ENCODE peak calls at places on chromosomes 3 and 15, in ten cellular contexts. Q is gastrocnemius medialis, U is breast epithelium, I is prostate gland, L is cardiac muscle cell, M is RWPE1, D is tibial artery, N is heart left ventricle, W is Panc1, Z is H9. Y is an unnamed sample.
A peak's percentile ranks its signal among the peaks of the same experiment; 100 is the strongest.

GRCh38 chr15:89825264-89825940 is 10.8 kb upstream of the ANPEP start:
- DNase-seq in Q (no peak), U (no peak), I (no peak), L (no peak), M (no peak), D (no peak), N (no peak), W (no peak), Z (no peak), Y (no peak)

GRCh38 chr3:174949523-174949922 is 90.4 kb downstream of the NAALADL2 start:
- DNase-seq in Q (no peak), U (no peak), I (no peak), L (no peak), M (peak; percentile 8), D (no peak), N (no peak), W (no peak), Z (no peak), Y (peak; percentile 78)

GRCh38 chr15:66955871-66956585 is 109.4 kb upstream of the SMAD3 start:
- DNase-seq in Q (no peak), U (no peak), I (no peak), L (no peak), M (peak; percentile 91), D (peak; percentile 34), N (no peak), W (no peak), Z (no peak), Y (no peak)

GRCh38 chr3:57393957-57394356 is 101.5 kb upstream of the ASB14 start:
- DNase-seq in Q (no peak), U (no peak), I (no peak), L (no peak), M (no peak), D (no peak), N (no peak), W (no peak), Z (no peak), Y (no peak)

GRCh38 chr15:93497256-93497655 is 408.2 kb upstream of the RGMA start:
- DNase-seq in Q (no peak), U (no peak), I (no peak), L (no peak), M (peak; percentile 69), D (no peak), N (no peak), W (no peak), Z (no peak), Y (no peak)

GRCh38 chr3:11522953-11523792 is 120.5 kb downstream of the VGLL4 start:
- DNase-seq in Q (no peak), U (no peak), I (no peak), L (no peak), M (peak; percentile 49), D (peak; percentile 76), N (peak; percentile 12), W (no peak), Z (no peak), Y (no peak)

GRCh38 chr3:41117398-41117870 is 81.9 kb upstream of the CTNNB1 start:
- DNase-seq in Q (peak; percentile 59), U (peak; percentile 95), I (peak; percentile 35), L (peak; percentile 64), M (peak; percentile 79), D (peak; percentile 90), N (peak; percentile 90), W (no peak), Z (no peak), Y (peak; percentile 91)

GRCh38 chr15:88834211-88834812 is 31.1 kb downstream of the ACAN start:
- DNase-seq in Q (no peak), U (no peak), I (no peak), L (peak; percentile 65), M (peak; percentile 33), D (peak; percentile 83), N (peak; percentile 26), W (no peak), Z (peak; percentile 72), Y (no peak)

GRCh38 chr3:126380011-126380768 is 14.5 kb upstream of the CFAP100 start:
- DNase-seq in Q (no peak), U (no peak), I (no peak), L (no peak), M (no peak), D (peak; percentile 51), N (no peak), W (no peak), Z (no peak), Y (no peak)

GRCh38 chr3:44130249-44130648 is 111.4 kb upstream of the TOPAZ1 start:
- DNase-seq in Q (no peak), U (no peak), I (no peak), L (no peak), M (no peak), D (no peak), N (no peak), W (no peak), Z (no peak), Y (no peak)

GRCh38 chr3:82053236-82053635 is 291.8 kb upstream of the GBE1 start:
- DNase-seq in Q (no peak), U (no peak), I (no peak), L (no peak), M (no peak), D (no peak), N (no peak), W (no peak), Z (no peak), Y (no peak)

GRCh38 chr3:121477589-121477988 is 68.2 kb downstream of the POLQ start:
- DNase-seq in Q (no peak), U (no peak), I (no peak), L (no peak), M (no peak), D (no peak), N (no peak), W (no peak), Z (no peak), Y (peak; percentile 22)

DNA sequence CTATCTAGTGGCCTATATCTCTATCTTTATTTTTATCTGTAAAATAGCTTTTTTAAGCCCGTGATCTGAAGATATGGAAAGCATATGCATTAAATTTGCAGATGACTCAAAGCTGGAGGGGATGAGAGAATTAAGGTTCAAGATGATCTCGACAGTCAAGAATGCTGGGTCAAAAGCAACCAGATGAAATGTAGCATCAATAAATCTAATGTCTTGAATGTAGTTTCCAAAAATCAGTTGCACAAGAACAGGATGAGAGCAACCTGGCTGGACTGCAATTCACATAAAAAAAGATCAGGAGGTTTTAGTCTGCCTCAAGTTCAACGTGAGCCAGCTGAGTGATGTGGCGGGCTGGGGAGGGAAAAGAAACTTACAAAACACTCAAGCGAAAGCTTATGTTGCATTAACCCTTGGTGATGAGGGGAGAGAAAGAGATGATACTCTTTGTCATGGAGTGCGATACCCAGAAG is 221.3 kb upstream of the TLE3 start:
- DNase-seq in Q (no peak), U (peak; percentile 18), I (peak; percentile 48), L (no peak), M (peak; percentile 14), D (no peak), N (no peak), W (no peak), Z (no peak), Y (peak; percentile 19)
- H3K27ac ChIP-seq in Q (no peak overlapping the region), U (no peak overlapping the region), I (peak overlapping the region; percentile 24), L (no peak overlapping the region), M (peak overlapping the region; percentile 58), D (no peak overlapping the region), N (no peak overlapping the region), W (no peak overlapping the region), Z (no peak overlapping the region), Y (no peak overlapping the region)

GRCh38 chr3:188391597-188391996 is 237.6 kb downstream of the LPP start:
- DNase-seq in Q (no peak), U (no peak), I (no peak), L (no peak), M (no peak), D (no peak), N (no peak), W (no peak), Z (no peak), Y (no peak)
- H3K27ac ChIP-seq in Q (no peak overlapping the region), U (peak overlapping the region; percentile 85), I (no peak overlapping the region), L (no peak overlapping the region), M (no peak overlapping the region), D (peak overlapping the region; percentile 60), N (no peak overlapping the region), W (no peak overlapping the region), Z (no peak overlapping the region), Y (no peak overlapping the region)

DNA sequence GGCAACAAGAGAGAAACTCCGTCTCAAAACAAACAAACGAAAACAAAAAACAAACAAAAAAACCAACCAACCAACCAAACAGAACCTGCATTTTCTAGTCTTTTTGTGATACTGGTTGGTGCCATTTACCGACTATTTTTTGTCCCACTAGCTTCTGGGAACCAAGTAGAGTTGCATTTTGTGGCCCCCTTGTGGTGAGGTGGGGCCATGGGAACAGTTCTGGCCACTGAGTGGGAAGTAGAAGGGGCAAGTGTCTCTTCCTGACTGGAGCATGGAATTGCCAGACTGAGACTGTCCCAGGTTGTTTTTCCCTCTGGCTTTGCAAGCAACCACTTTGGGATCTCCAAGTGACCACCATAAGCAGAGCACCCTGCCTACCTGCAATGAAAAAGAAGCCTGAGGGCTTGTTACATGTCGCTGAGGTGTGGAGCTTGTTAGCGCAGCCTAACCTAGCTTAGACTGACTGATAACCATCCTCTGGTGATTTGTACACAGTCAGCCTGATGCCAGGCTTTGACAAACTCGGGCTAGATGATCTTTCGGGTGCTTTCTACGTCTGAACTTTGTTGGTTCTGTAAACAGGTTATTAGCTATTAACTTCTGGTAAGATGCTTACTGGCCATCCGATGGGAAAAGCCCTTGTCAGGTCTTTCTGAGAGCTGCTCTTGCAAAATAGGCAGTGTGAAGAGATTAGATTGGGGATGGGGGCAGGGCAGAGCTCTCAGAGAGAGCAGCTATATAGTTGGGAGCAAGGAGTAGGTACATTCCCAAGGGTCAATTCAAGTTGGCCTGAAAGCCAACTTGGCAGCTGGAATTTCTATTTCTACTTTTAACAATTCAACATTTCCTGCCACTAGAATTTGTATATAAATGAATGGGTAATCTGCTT is 172.2 kb downstream of the SSR3 start:
- DNase-seq in Q (no peak), U (no peak), I (no peak), L (peak; percentile 28), M (peak; percentile 45), D (no peak), N (no peak), W (peak; percentile 17), Z (peak; percentile 70), Y (peak; percentile 44)
- H3K27ac ChIP-seq in Q (no peak overlapping the region), U (no peak overlapping the region), I (no peak overlapping the region), L (no peak overlapping the region), M (no peak overlapping the region), D (peak overlapping the region; percentile 43), N (peak overlapping the region; percentile 44), W (no peak overlapping the region), Z (no peak overlapping the region), Y (no peak overlapping the region)

GRCh38 chr3:127714151-127714571 is 41.4 kb downstream of the ABTB1 start:
- DNase-seq in Q (no peak), U (no peak), I (no peak), L (no peak), M (no peak), D (peak; percentile 43), N (peak; percentile 58), W (no peak), Z (no peak), Y (no peak)

GRCh38 chr3:127712461-127712860 is 39.7 kb downstream of the ABTB1 start:
- DNase-seq in Q (no peak), U (no peak), I (no peak), L (no peak), M (no peak), D (peak; percentile 55), N (no peak), W (no peak), Z (no peak), Y (no peak)

GRCh38 chr3:127714866-127715265 is 42.1 kb downstream of the ABTB1 start:
- DNase-seq in Q (no peak), U (no peak), I (no peak), L (no peak), M (no peak), D (no peak), N (no peak), W (no peak), Z (no peak), Y (no peak)

GRCh38 chr3:127711021-127711420 is 38.3 kb downstream of the ABTB1 start:
- DNase-seq in Q (no peak), U (no peak), I (no peak), L (no peak), M (no peak), D (no peak), N (no peak), W (no peak), Z (peak; percentile 11), Y (no peak)

GRCh38 chr3:127712881-127713771 is 40.4 kb downstream of the ABTB1 start:
- DNase-seq in Q (no peak), U (no peak), I (no peak), L (no peak), M (no peak), D (no peak), N (no peak), W (no peak), Z (no peak), Y (no peak)
- H3K27ac ChIP-seq in Q (peak overlapping the region; percentile 71), U (no peak overlapping the region), I (no peak overlapping the region), L (no peak overlapping the region), M (no peak overlapping the region), D (peak overlapping the region; percentile 68), N (peak overlapping the region; percentile 78), W (no peak overlapping the region), Z (no peak overlapping the region), Y (no peak overlapping the region)

Y was measured in SJSA1.